ENCODE peak calls at places on chromosomes 11 and 22, in six cellular contexts. P, Y, Q, D, U and W are unnamed samples.

GRCh38 chr11:76787271-76787670 is 4.1 kb downstream of the TSKU start:
- DNase-seq in D (no peak), U (no peak), P (no peak), Q (no peak), Y (no peak), W (no peak)

GRCh38 chr11:13983081-13983751 is 20.7 kb downstream of the SPON1 start:
- DNase-seq in Y (no peak), Q (no peak), D (no peak), U (no peak), P (no peak), W (no peak)

GRCh38 chr22:38712496-38713207 is 6.9 kb downstream of the GTPBP1 start:
- DNase-seq in Y (no peak), U (peak), Q (peak), P (no peak), D (no peak), W (no peak)

GRCh38 chr11:91199866-91200265 is 977.0 kb upstream of the CHORDC1 start:
- DNase-seq in D (no peak), P (no peak), U (peak), Q (no peak), Y (no peak), W (no peak)

GRCh38 chr11:79013509-79013908 is 427.3 kb downstream of the TENM4 start:
- DNase-seq in Q (no peak), Y (no peak), U (no peak), D (peak), P (no peak), W (no peak)

GRCh38 chr11:34052608-34053160 is 1.2 kb downstream of the CAPRIN1 start:
- DNase-seq in D (peak), U (peak), P (no peak), Y (no peak), Q (peak), W (no peak)

GRCh38 chr11:68686486-68686885 is 2.1 kb downstream of the GAL start:
- DNase-seq in Q (no peak), Y (no peak), D (no peak), U (no peak), P (no peak), W (no peak)

GRCh38 chr22:17922925-17923898 is 101.1 kb downstream of the MICAL3 start:
- DNase-seq in P (no peak), U (no peak), Y (no peak), Q (no peak), D (peak), W (no peak)

GRCh38 chr11:82889133-82890001 is 10.9 kb downstream of the PRCP start:
- DNase-seq in P (no peak), D (no peak), U (no peak), Q (no peak), Y (no peak), W (no peak)

GRCh38 chr22:30301995-30302809 is 12.9 kb upstream of the CASTOR1 start:
- DNase-seq in P (no peak), Y (no peak), U (no peak), D (peak), Q (no peak), W (no peak)

GRCh38 chr11:82775736-82776346 is 42.2 kb upstream of the FAM181B start:
- DNase-seq in P (no peak), Y (peak), Q (peak), D (peak), U (peak), W (no peak)

GRCh38 chr11:47348859-47349258 is 3.6 kb downstream of the MYBPC3 start:
- DNase-seq in Q (no peak), U (peak), Y (no peak), D (peak), P (no peak), W (no peak)

GRCh38 chr22:23070418-23071162 is at the start of gene GNAZ:
- DNase-seq in D (peak), P (no peak), Q (peak), U (peak), Y (peak), W (no peak)

GRCh38 chr11:22454461-22454860 is 116.3 kb downstream of the SLC17A6 start:
- DNase-seq in U (no peak), D (no peak), Y (no peak), P (no peak), Q (no peak), W (no peak)

GRCh38 chr11:38005597-38005996 is 1407.6 kb upstream of the RAG2 start:
- DNase-seq in Q (no peak), Y (no peak), U (no peak), D (no peak), P (no peak), W (no peak)

GRCh38 chr11:115321602-115322289 is 182.5 kb downstream of the CADM1 start:
- DNase-seq in U (no peak), Y (no peak), P (no peak), D (peak), Q (no peak), W (no peak)

GRCh38 chr11:78961186-78961782 is 386.6 kb upstream of the NARS2 start:
- DNase-seq in D (peak), Q (no peak), P (no peak), Y (no peak), U (peak), W (no peak)

GRCh38 chr11:67312187-67313021 is 9.1 kb downstream of the SSH3 start:
- DNase-seq in U (no peak), D (no peak), Q (no peak), P (no peak), Y (no peak), W (no peak)

GRCh38 chr11:61480936-61481335 is 27.6 kb upstream of the LRRC10B start:
- DNase-seq in P (no peak), D (peak), Y (no peak), U (peak), Q (peak), W (no peak)

GRCh38 chr22:23784215-23784732 is 2.5 kb upstream of the SMARCB1 start:
- DNase-seq in Q (no peak), U (no peak), P (no peak), Y (no peak), D (peak), W (no peak)

GRCh38 chr22:22127100-22127499 is 117.5 kb upstream of the VPREB1 start:
- DNase-seq in Q (no peak), P (no peak), Y (no peak), U (no peak), D (no peak), W (no peak)

GRCh38 chr22:32556150-32556549 is 81.5 kb downstream of the FBXO7 start:
- DNase-seq in Q (no peak), D (no peak), U (no peak), P (no peak), Y (no peak), W (no peak)

GRCh38 chr11:115699733-115700132 is 195.5 kb upstream of the CADM1 start:
- DNase-seq in U (no peak), D (peak), P (no peak), Q (no peak), Y (no peak), W (no peak)

GRCh38 chr11:126607374-126607773 is 251.9 kb downstream of the ST3GAL4 start:
- DNase-seq in Q (peak), Y (peak), D (peak), U (peak), P (no peak), W (no peak)

GRCh38 chr11:74634537-74634936 is 42.2 kb downstream of the POLD3 start:
- DNase-seq in U (no peak), P (no peak), Q (no peak), Y (no peak), D (peak), W (no peak)

GRCh38 chr11:76808158-76808557 is 25.0 kb downstream of the TSKU start:
- DNase-seq in U (peak), D (no peak), Y (no peak), Q (no peak), P (no peak), W (no peak)

GRCh38 chr11:5564259-5565019 is 16.1 kb upstream of the OR52H1 start:
- DNase-seq in Y (no peak), P (no peak), D (peak), Q (no peak), U (no peak), W (no peak)

GRCh38 chr11:115207166-115207591 is 297.0 kb downstream of the CADM1 start:
- DNase-seq in D (no peak), Y (no peak), Q (peak), P (no peak), U (peak), W (no peak)

GRCh38 chr11:76049506-76049905 is 156.8 kb downstream of the WNT11 start:
- DNase-seq in Q (no peak), Y (no peak), P (no peak), U (no peak), D (no peak), W (no peak)

GRCh38 chr11:27391336-27392015 is 28.5 kb upstream of the CCDC34 start:
- DNase-seq in P (no peak), D (peak), Q (no peak), U (peak), Y (no peak), W (no peak)

GRCh38 chr11:2524446-2525165 is 79.8 kb downstream of the KCNQ1 start:
- DNase-seq in P (no peak), U (no peak), D (peak), Q (no peak), Y (no peak), W (no peak)

GRCh38 chr11:71472357-71472885 is 19.4 kb downstream of the NADSYN1 start:
- DNase-seq in Q (no peak), Y (no peak), D (no peak), P (no peak), U (no peak), W (no peak)

GRCh38 chr22:42442746-42443145 is 10.5 kb upstream of the NFAM1 start:
- DNase-seq in Y (no peak), Q (no peak), D (no peak), U (no peak), P (no peak), W (no peak)

GRCh38 chr22:23180893-23181762 is 819 bp downstream of the BCR start:
- DNase-seq in Y (no peak), D (no peak), U (peak), P (no peak), Q (peak), W (no peak)

GRCh38 chr11:12674571-12674935 is 332 bp downstream of the TEAD1 start:
- DNase-seq in D (peak), Q (peak), Y (no peak), P (no peak), U (no peak), W (no peak)

GRCh38 chr22:42747701-42748513 is 27.2 kb upstream of the A4GALT start:
- DNase-seq in D (peak), U (peak), Y (no peak), P (no peak), Q (peak), W (no peak)

GRCh38 chr11:94727766-94728165 is 40.4 kb upstream of the AMOTL1 start:
- DNase-seq in Y (no peak), U (no peak), Q (no peak), D (no peak), P (no peak), W (no peak)

GRCh38 chr11:47856186-47856585 is 8.0 kb upstream of the NUP160 start:
- DNase-seq in Q (no peak), Y (no peak), P (no peak), D (peak), U (no peak), W (no peak)